ENCODE peak calls at places on chromosome X, in six cellular contexts. F is ovary, J is fibroblast of lung, A is thoracic aorta, D is colonic mucosa, N is K562. Z is an unnamed sample. For H3K36me3 and H3K4me1, the result is how much of the 10 kb centered on the place peaks cover.

GRCh38 chrX:153908219-153908875 is 3.9 kb downstream of the AVPR2 start:
- DNase-seq in F (peak), J (no peak), A (no peak), D (no peak), N (no peak), Z (no peak)

GRCh38 chrX:1430451-1430850 is 22.3 kb downstream of the ASMTL start:
- DNase-seq in F (no peak), J (no peak), A (no peak), D (no peak), N (no peak), Z (no peak)

GRCh38 chrX:477441-478012 is 90.8 kb upstream of the PPP2R3B start:
- DNase-seq in F (no peak), J (no peak), A (no peak), D (no peak), N (no peak), Z (peak)

GRCh38 chrX:134718329-134719317 is 60.4 kb upstream of the PLAC1 start:
- DNase-seq in F (peak), J (peak), A (no peak), D (no peak), N (peak), Z (no peak)

GRCh38 chrX:33205321-33205720 is 6.0 kb downstream of the DMD start:
- DNase-seq in F (no peak), J (no peak), A (no peak), D (no peak), N (no peak), Z (no peak)

GRCh38 chrX:23952984-23953907 is 45.4 kb downstream of the CXorf58 start:
- DNase-seq in F (no peak), J (no peak), A (no peak), D (no peak), N (peak), Z (no peak)

GRCh38 chrX:1152090-1152489 is 60.4 kb downstream of the CRLF2 start:
- DNase-seq in F (no peak), J (no peak), A (no peak), D (no peak), N (no peak), Z (no peak)

GRCh38 chrX:320126-320783 is 1.7 kb upstream of the GTPBP6 start:
- DNase-seq in F (peak), J (peak), A (no peak), D (peak), N (peak), Z (peak)

GRCh38 chrX:110081740-110082139 is 78.8 kb downstream of the TMEM164 start:
- DNase-seq in F (no peak), J (peak), A (no peak), D (no peak), N (no peak), Z (peak)

GRCh38 chrX:57104406-57104805 is 16.9 kb downstream of the SPIN2B start:
- DNase-seq in F (no peak), J (no peak), A (no peak), D (no peak), N (peak), Z (no peak)

GRCh38 chrX:53073115-53073581 is 9.0 kb upstream of the TSPYL2 start:
- DNase-seq in F (peak), J (no peak), A (no peak), D (no peak), N (no peak), Z (peak)
- H3K27ac ChIP-seq in F (peak), J (no peak), A (peak), D (no peak), N (no peak), Z (peak)

DNA sequence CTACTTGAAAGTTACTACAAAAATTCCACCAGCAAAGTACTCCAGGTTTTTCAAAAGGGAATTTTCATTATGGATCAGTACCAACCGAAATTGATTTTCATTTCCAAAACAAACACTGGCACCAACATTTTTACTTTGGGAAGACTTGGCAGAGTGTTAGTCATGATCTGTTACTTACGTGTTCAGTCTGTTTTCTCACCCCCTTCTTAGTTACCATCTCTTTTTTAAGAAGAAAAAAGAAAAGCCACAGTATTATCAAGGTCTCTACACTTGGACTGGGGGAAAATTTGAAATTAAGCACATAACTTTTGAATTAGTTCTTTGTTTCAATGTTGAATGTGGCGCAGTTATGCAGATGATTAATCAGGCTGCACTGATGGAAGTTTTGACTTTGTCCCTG is 27.5 kb downstream of the RBBP7 start:
- DNase-seq in F (no peak), J (no peak), A (no peak), D (no peak), N (no peak), Z (no peak)
- H3K36me3 ChIP-seq in F (under half), J (under half), A (under half), D (under half), N (half or more), Z (half or more)

GRCh38 chrX:71118032-71118984 is at the start of gene MED12:
- DNase-seq in F (peak), J (peak), A (peak), D (peak), N (peak), Z (peak)

GRCh38 chrX:71118985-71119535 is 664 bp downstream of the MED12 start:
- DNase-seq in F (no peak), J (no peak), A (no peak), D (peak), N (no peak), Z (no peak)

GRCh38 chrX:71111851-71112468 is 583 bp upstream of the IL2RG start:
- DNase-seq in F (no peak), J (no peak), A (no peak), D (no peak), N (no peak), Z (no peak)

GRCh38 chrX:71117358-71117757 is 1.0 kb upstream of the MED12 start:
- DNase-seq in F (no peak), J (no peak), A (no peak), D (no peak), N (no peak), Z (no peak)
- H3K4me1 ChIP-seq in F (under half), J (under half), A (under half), D (under half), N (under half), Z (under half)

DNA sequence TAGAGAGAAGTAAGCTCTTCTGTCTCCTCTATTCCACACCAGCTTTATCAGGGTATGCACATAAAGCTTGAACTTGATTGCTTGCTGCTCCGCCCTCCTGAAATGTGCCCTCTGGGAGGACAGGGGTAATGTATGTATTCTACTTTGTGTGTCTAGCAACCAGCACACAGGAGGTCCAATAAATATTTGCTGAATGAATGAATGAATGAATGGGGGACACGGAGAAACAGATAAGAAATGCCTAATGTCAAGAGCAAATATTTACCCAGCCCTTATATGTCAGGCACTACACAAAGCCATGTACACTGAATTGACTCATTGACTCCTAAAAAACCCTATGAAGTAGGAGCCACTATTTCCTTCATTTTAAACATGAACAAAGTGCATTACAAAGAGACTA is 2.3 kb upstream of the MSL3 start:
- DNase-seq in F (no peak), J (no peak), A (no peak), D (no peak), N (no peak), Z (no peak)
- H3K27ac ChIP-seq in F (no peak), J (no peak), A (no peak), D (no peak), N (no peak), Z (no peak)

GRCh38 chrX:38583185-38583584 is 21.8 kb downstream of the TSPAN7 start:
- DNase-seq in F (no peak), J (no peak), A (no peak), D (no peak), N (no peak), Z (no peak)

GRCh38 chrX:38574858-38575257 is 13.5 kb downstream of the TSPAN7 start:
- DNase-seq in F (no peak), J (no peak), A (no peak), D (no peak), N (no peak), Z (no peak)

GRCh38 chrX:38575888-38576287 is 14.5 kb downstream of the TSPAN7 start:
- DNase-seq in F (no peak), J (no peak), A (no peak), D (no peak), N (no peak), Z (no peak)

GRCh38 chrX:38578152-38578551 is 16.8 kb downstream of the TSPAN7 start:
- DNase-seq in F (no peak), J (no peak), A (no peak), D (peak), N (no peak), Z (no peak)

GRCh38 chrX:38577738-38578137 is 16.4 kb downstream of the TSPAN7 start:
- DNase-seq in F (no peak), J (no peak), A (no peak), D (no peak), N (no peak), Z (no peak)
- H3K36me3 ChIP-seq in F (under half), J (under half), A (under half), D (under half), N (under half), Z (under half)

GRCh38 chrX:11702420-11702819 is 36.7 kb upstream of the ARHGAP6 start:
- DNase-seq in F (no peak), J (no peak), A (no peak), D (no peak), N (no peak), Z (no peak)

GRCh38 chrX:11702965-11703631 is 37.4 kb upstream of the ARHGAP6 start:
- DNase-seq in F (no peak), J (no peak), A (no peak), D (no peak), N (no peak), Z (no peak)

GRCh38 chrX:11698747-11699146 is 33.0 kb upstream of the ARHGAP6 start:
- DNase-seq in F (peak), J (peak), A (no peak), D (no peak), N (no peak), Z (no peak)

GRCh38 chrX:11704725-11705495 is 39.2 kb upstream of the ARHGAP6 start:
- DNase-seq in F (no peak), J (no peak), A (no peak), D (no peak), N (no peak), Z (no peak)

GRCh38 chrX:11703855-11704254 is 38.1 kb upstream of the ARHGAP6 start:
- DNase-seq in F (no peak), J (no peak), A (no peak), D (no peak), N (no peak), Z (no peak)
- H3K4me1 ChIP-seq in F (under half), J (under half), A (under half), D (under half), N (under half), Z (under half)

DNA sequence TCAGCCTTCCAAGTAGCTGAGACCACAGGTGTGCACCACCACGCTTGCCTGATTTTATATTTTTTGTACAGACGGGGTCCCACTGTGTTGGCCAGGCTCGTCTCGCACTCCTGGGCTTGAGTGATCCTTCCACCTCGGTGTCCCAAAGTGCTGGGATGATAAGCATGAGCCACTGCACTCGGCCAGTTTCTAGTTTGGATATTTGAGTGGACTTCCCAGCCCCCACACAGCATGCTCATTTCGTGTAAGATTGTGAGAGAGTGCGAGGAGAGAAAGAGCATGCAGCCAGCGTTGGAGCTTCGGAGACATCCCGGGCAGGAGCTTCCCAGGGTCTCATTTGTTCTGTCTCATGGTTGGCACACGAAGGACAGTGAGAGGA is 31.8 kb downstream of the ARSD start:
- DNase-seq in F (no peak), J (no peak), A (no peak), D (no peak), N (no peak), Z (no peak)
- H3K27ac ChIP-seq in F (no peak), J (no peak), A (no peak), D (peak), N (no peak), Z (no peak)

DNA sequence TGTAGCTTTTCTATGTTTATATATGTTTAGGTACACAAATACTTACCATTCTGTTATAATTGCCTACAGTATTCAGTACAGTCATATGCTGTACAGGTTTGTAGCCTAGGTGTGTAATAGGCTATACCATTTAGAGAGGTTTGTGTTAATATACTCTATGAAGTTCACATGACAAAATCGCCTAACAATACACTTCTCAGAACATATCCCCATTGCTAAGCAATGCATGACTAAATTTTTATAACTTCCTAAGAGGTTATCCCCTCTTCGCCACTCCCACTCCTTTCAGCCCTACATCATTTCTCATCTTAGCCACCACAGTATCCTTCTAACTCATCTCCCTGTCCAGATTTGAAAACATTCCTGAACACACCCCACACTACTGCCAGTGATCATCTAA is 83.7 kb upstream of the ZCCHC13 start:
- DNase-seq in F (no peak), J (no peak), A (no peak), D (no peak), N (no peak), Z (no peak)
- H3K36me3 ChIP-seq in F (under half), J (under half), A (under half), D (under half), N (under half), Z (under half)

GRCh38 chrX:95536111-95536510 is 1148.5 kb upstream of the DIAPH2 start:
- DNase-seq in F (no peak), J (no peak), A (no peak), D (no peak), N (no peak), Z (no peak)
- H3K4me1 ChIP-seq in F (under half), J (under half), A (under half), D (under half), N (under half), Z (under half)